ENCODE peak calls at places on chromosome 17, in eight cellular contexts. S is A549, G is tibial artery, Z is prostate gland, P is IMR-90, K is heart left ventricle, Q is GM23338, D is mesendoderm. E is an unnamed sample.

GRCh38 chr17:81665205-81666091 is 957 bp downstream of the OXLD1 start:
- DNase-seq in S (peak; percentile 61), K (no peak), G (no peak), D (peak; percentile 51), P (peak; percentile 6), Q (peak; percentile 40), Z (no peak), E (peak; percentile 72)

GRCh38 chr17:34634551-34635160 is 55.3 kb downstream of the TMEM132E start:
- DNase-seq in Z (no peak), Q (no peak), D (no peak), S (no peak), G (no peak), P (no peak), K (no peak), E (peak; percentile 46)

GRCh38 chr17:17752822-17753448 is 71.7 kb downstream of the RAI1 start:
- DNase-seq in K (no peak), Q (no peak), P (no peak), Z (no peak), G (no peak), D (peak; percentile 62), S (no peak), E (peak; percentile 51)

GRCh38 chr17:1107777-1108559 is 71.8 kb downstream of the ABR start:
- DNase-seq in G (peak; percentile 90), S (no peak), P (no peak), Z (no peak), Q (no peak), D (no peak), K (no peak), E (peak; percentile 85)

GRCh38 chr17:74201250-74201649 is 2.2 kb upstream of the RPL38 start:
- DNase-seq in G (no peak), P (peak; percentile 57), S (peak; percentile 42), Q (no peak), K (no peak), Z (no peak), D (no peak), E (no peak)

GRCh38 chr17:61669522-61669921 is 78.5 kb upstream of the NACA2 start:
- DNase-seq in P (no peak), S (no peak), K (no peak), Q (no peak), G (no peak), D (no peak), Z (no peak), E (no peak)

GRCh38 chr17:2266865-2267228 is 36.7 kb downstream of the SMG6 start:
- DNase-seq in G (no peak), D (no peak), S (no peak), Q (no peak), P (no peak), K (no peak), Z (no peak), E (no peak)

GRCh38 chr17:43940630-43941029 is 1.6 kb downstream of the PPY start:
- DNase-seq in G (no peak), Q (peak; percentile 84), K (no peak), S (peak; percentile 58), D (peak; percentile 79), P (peak; percentile 35), Z (no peak), E (no peak)

GRCh38 chr17:4110152-4110551 is 32.7 kb downstream of the ZZEF1 start:
- DNase-seq in S (no peak), D (no peak), G (no peak), K (no peak), Q (no peak), Z (no peak), P (peak; percentile 79), E (no peak)

GRCh38 chr17:19448341-19449268 is 37.6 kb downstream of the RNF112 start:
- DNase-seq in Q (no peak), P (peak; percentile 99), K (no peak), S (peak; percentile 76), Z (peak; percentile 55), D (no peak), G (peak; percentile 72), E (no peak)

GRCh38 chr17:36931697-36932382 is 5.4 kb upstream of the LHX1 start:
- DNase-seq in Z (peak; percentile 42), D (no peak), P (no peak), S (no peak), K (no peak), Q (no peak), G (no peak), E (no peak)

GRCh38 chr17:63295288-63295687 is 150.8 kb downstream of the CYB561 start:
- DNase-seq in Q (no peak), S (no peak), Z (no peak), P (peak; percentile 43), G (no peak), K (no peak), D (no peak), E (no peak)

GRCh38 chr17:1511756-1512321 is 4.6 kb downstream of the INPP5K start:
- DNase-seq in D (no peak), P (no peak), Q (no peak), K (no peak), S (no peak), G (peak; percentile 81), Z (peak; percentile 70), E (no peak)

GRCh38 chr17:27635275-27635823 is 4.4 kb downstream of the LGALS9 start:
- DNase-seq in K (no peak), G (no peak), S (no peak), D (no peak), P (no peak), Q (no peak), Z (no peak), E (peak; percentile 70)

GRCh38 chr17:36510636-36511035 is 24.0 kb downstream of the MYO19 start:
- DNase-seq in K (no peak), Q (no peak), Z (no peak), S (no peak), D (no peak), G (no peak), P (no peak), E (no peak)

GRCh38 chr17:73196500-73196899 is 3.6 kb downstream of the COG1 start:
- DNase-seq in S (peak; percentile 61), Z (peak; percentile 88), K (no peak), D (peak; percentile 71), Q (peak; percentile 66), P (no peak), G (peak; percentile 65), E (peak; percentile 46)

GRCh38 chr17:48374650-48375230 is 55.3 kb downstream of the SKAP1 start:
- DNase-seq in S (peak; percentile 74), P (no peak), Q (peak; percentile 85), D (peak; percentile 57), G (no peak), Z (no peak), K (no peak), E (peak; percentile 25)

GRCh38 chr17:31842416-31843381 is 16.3 kb downstream of the COPRS start:
- DNase-seq in D (peak; percentile 83), S (peak; percentile 67), P (peak; percentile 77), G (peak; percentile 89), Z (peak; percentile 86), Q (peak; percentile 93), K (peak; percentile 78), E (no peak)

GRCh38 chr17:50219345-50219744 is 17.9 kb upstream of the COL1A1 start:
- DNase-seq in D (no peak), Q (no peak), G (no peak), K (no peak), S (peak; percentile 43), Z (no peak), P (peak; percentile 90), E (no peak)
- H3K27ac ChIP-seq in D (no peak overlapping the region), Q (no peak overlapping the region), G (peak overlapping the region; percentile 94), K (peak overlapping the region; percentile 61), S (peak overlapping the region; percentile 67), Z (no peak overlapping the region), P (peak overlapping the region; percentile 87), E (peak overlapping the region; percentile 16)

DNA sequence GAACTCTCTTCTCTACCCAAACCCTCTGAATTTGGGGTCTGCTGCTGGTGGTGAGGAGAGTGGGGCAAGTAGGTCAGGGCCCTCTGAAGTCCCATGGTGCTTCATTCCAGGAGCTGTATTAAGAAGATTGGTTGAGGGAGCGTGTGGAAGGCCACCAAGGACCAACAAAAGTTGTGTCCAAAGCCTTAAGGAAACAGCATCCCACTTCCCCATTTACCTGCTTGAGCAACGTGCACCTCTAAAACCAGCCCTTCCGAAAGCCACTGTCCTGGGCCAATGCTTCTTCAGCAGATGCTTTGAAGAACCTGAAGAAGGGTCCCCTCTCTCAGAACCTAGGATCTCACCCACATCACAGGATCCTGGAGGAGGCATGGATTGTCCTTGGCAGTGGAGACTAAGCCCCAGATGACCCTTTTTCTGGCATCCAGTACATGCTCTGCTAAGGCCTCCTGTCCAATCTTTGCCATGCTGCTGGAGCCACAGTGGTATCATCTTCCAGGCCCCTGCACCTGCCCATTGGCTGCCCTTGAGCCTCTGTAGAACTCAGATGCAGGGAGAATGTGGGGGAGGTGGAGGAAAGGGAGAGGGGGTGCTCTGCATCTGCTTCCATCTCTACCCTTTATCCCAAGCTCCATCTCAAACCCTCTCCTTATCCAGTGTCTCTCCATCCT is 5.8 kb upstream of the NR1D1 start:
- DNase-seq in D (no peak), P (no peak), S (no peak), K (no peak), Z (no peak), G (no peak), Q (no peak), E (no peak)
- H3K4me3 ChIP-seq in D (no peak overlapping the region), P (no peak overlapping the region), S (no peak overlapping the region), K (no peak overlapping the region), Z (no peak overlapping the region), G (no peak overlapping the region), Q (peak overlapping the region; percentile 40), E (no peak overlapping the region)

DNA sequence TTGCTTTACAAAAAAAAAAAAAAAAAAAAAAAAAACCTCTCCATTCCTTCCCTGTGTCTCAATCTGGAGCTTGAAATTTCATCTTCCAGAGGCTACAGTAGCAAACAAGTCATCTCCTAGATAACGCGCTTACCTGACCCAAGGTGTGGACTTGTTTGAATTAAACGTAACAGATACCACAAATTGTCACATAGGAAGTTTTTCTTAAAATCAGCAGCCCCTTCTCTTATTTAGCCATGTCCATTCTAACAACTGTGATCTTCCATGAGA is 2.0 kb downstream of the STAT5B start:
- DNase-seq in Q (no peak), G (no peak), D (no peak), Z (no peak), K (no peak), P (no peak), S (no peak), E (no peak)
- H3K27ac ChIP-seq in Q (no peak overlapping the region), G (no peak overlapping the region), D (no peak overlapping the region), Z (no peak overlapping the region), K (no peak overlapping the region), P (no peak overlapping the region), S (no peak overlapping the region), E (no peak overlapping the region)

GRCh38 chr17:79531191-79531590 is 79.7 kb downstream of the RBFOX3 start:
- DNase-seq in D (no peak), K (peak; percentile 30), G (no peak), P (no peak), Q (no peak), S (no peak), Z (no peak), E (no peak)

GRCh38 chr17:79531696-79532095 is 79.2 kb downstream of the RBFOX3 start:
- DNase-seq in K (peak; percentile 26), D (no peak), Z (no peak), G (no peak), Q (no peak), P (no peak), S (no peak), E (peak; percentile 39)

GRCh38 chr17:79530361-79531105 is 80.3 kb downstream of the RBFOX3 start:
- DNase-seq in D (no peak), P (no peak), G (no peak), S (no peak), Z (no peak), K (peak; percentile 33), Q (no peak), E (no peak)

GRCh38 chr17:79533116-79533515 is 77.7 kb downstream of the RBFOX3 start:
- DNase-seq in P (no peak), D (no peak), K (no peak), Z (no peak), S (no peak), Q (no peak), G (no peak), E (peak; percentile 8)

GRCh38 chr17:79532107-79532790 is 78.6 kb downstream of the RBFOX3 start:
- DNase-seq in S (no peak), Q (no peak), G (no peak), D (no peak), K (peak; percentile 49), Z (no peak), P (no peak), E (no peak)
- H3K4me3 ChIP-seq in S (no peak overlapping the region), Q (no peak overlapping the region), G (no peak overlapping the region), D (no peak overlapping the region), K (no peak overlapping the region), Z (no peak overlapping the region), P (no peak overlapping the region), E (no peak overlapping the region)

E was measured in upper lobe of left lung.